ENCODE peak calls at places on chromosomes 13 and 19, in six cellular contexts. Q is neuronal stem cell; R is epithelial cell of proximal tubule; Z is CD4-positive, CD25-positive, alpha-beta regulatory T cell; M is heart right ventricle; Y is cardiac fibroblast. A is an unnamed sample.
A peak's percentile ranks its signal among the peaks of the same experiment; 100 is the strongest.

GRCh38 chr13:46664195-46664594 is 111.2 kb downstream of the LRCH1 start:
- DNase-seq in Q (no peak), R (no peak), Z (no peak), M (no peak), Y (no peak), A (no peak)

GRCh38 chr19:5995606-5996005 is 17.7 kb upstream of the RANBP3 start:
- DNase-seq in Q (no peak), R (no peak), Z (no peak), M (no peak), Y (no peak), A (no peak)

GRCh38 chr19:23222998-23223652 is 27.1 kb downstream of the ZNF724 start:
- DNase-seq in Q (no peak), R (no peak), Z (no peak), M (no peak), Y (peak; percentile 12), A (no peak)

GRCh38 chr13:77952276-77952675 is 33.6 kb upstream of the EDNRB start:
- DNase-seq in Q (no peak), R (no peak), Z (no peak), M (no peak), Y (no peak), A (peak; percentile 24)

GRCh38 chr19:16628984-16629691 is 1.1 kb upstream of the MED26 start:
- DNase-seq in Q (no peak), R (no peak), Z (no peak), M (no peak), Y (peak; percentile 55), A (peak; percentile 92)

GRCh38 chr13:21015284-21015683 is 46.1 kb downstream of the LATS2 start:
- DNase-seq in Q (no peak), R (no peak), Z (no peak), M (no peak), Y (peak; percentile 64), A (peak; percentile 54)

GRCh38 chr19:6164906-6165531 is 29.6 kb downstream of the ACSBG2 start:
- DNase-seq in Q (no peak), R (peak; percentile 3), Z (no peak), M (no peak), Y (peak; percentile 9), A (no peak)

GRCh38 chr13:42228527-42228926 is 43.4 kb upstream of the AKAP11 start:
- DNase-seq in Q (no peak), R (no peak), Z (no peak), M (no peak), Y (no peak), A (no peak)

GRCh38 chr19:8615022-8615421 is 4.5 kb upstream of the ADAMTS10 start:
- DNase-seq in Q (no peak), R (no peak), Z (no peak), M (no peak), Y (no peak), A (no peak)

GRCh38 chr19:6011206-6011605 is 33.3 kb upstream of the RANBP3 start:
- DNase-seq in Q (no peak), R (no peak), Z (no peak), M (no peak), Y (no peak), A (no peak)

GRCh38 chr13:113653264-113654174 is 4.5 kb downstream of the ATP4B start:
- DNase-seq in Q (no peak), R (no peak), Z (no peak), M (no peak), Y (no peak), A (no peak)

GRCh38 chr13:67229438-67230242 is 496 bp downstream of the PCDH9 start:
- DNase-seq in Q (peak; percentile 4), R (no peak), Z (no peak), M (no peak), Y (no peak), A (peak; percentile 1)

GRCh38 chr13:65499251-65499650 is 1730.9 kb downstream of the PCDH9 start:
- DNase-seq in Q (no peak), R (no peak), Z (no peak), M (no peak), Y (no peak), A (no peak)

GRCh38 chr19:33370783-33371182 is 2.7 kb upstream of the CEBPG start:
- DNase-seq in Q (no peak), R (no peak), Z (no peak), M (no peak), Y (no peak), A (no peak)

GRCh38 chr13:65159803-65160202 is 2070.3 kb downstream of the PCDH9 start:
- DNase-seq in Q (no peak), R (no peak), Z (no peak), M (no peak), Y (no peak), A (no peak)

GRCh38 chr13:95156208-95156607 is 145.0 kb downstream of the ABCC4 start:
- DNase-seq in Q (no peak), R (no peak), Z (no peak), M (no peak), Y (peak; percentile 68), A (no peak)

GRCh38 chr13:82560889-82561288 is 1321.4 kb downstream of the SLITRK1 start:
- DNase-seq in Q (no peak), R (no peak), Z (no peak), M (no peak), Y (no peak), A (no peak)

GRCh38 chr13:30186644-30187431 is 120.5 kb downstream of the KATNAL1 start:
- DNase-seq in Q (no peak), R (no peak), Z (no peak), M (no peak), Y (no peak), A (no peak)

GRCh38 chr19:12647490-12648071 is 19.0 kb downstream of the MAN2B1 start:
- DNase-seq in Q (no peak), R (no peak), Z (no peak), M (peak; percentile 72), Y (peak; percentile 47), A (peak; percentile 16)

GRCh38 chr13:30308548-30308947 is 1.2 kb upstream of the KATNAL1 start:
- DNase-seq in Q (no peak), R (no peak), Z (no peak), M (no peak), Y (peak; percentile 69), A (peak; percentile 39)

GRCh38 chr13:79289557-79289956 is 116.5 kb downstream of the RBM26 start:
- DNase-seq in Q (no peak), R (no peak), Z (no peak), M (no peak), Y (no peak), A (no peak)

GRCh38 chr13:27472441-27472840 is 22.1 kb upstream of the MTIF3 start:
- DNase-seq in Q (no peak), R (no peak), Z (no peak), M (no peak), Y (no peak), A (no peak)

GRCh38 chr13:111005808-111006494 is 91.1 kb upstream of the ANKRD10 start:
- DNase-seq in Q (no peak), R (no peak), Z (no peak), M (peak; percentile 63), Y (peak; percentile 31), A (peak; percentile 76)

GRCh38 chr19:50268046-50268445 is 61.1 kb downstream of the KCNC3 start:
- DNase-seq in Q (no peak), R (no peak), Z (no peak), M (no peak), Y (no peak), A (no peak)

GRCh38 chr19:46718934-46719551 is 2.1 kb upstream of the PRKD2 start:
- DNase-seq in Q (no peak), R (no peak), Z (no peak), M (no peak), Y (no peak), A (no peak)

GRCh38 chr19:47778954-47779351 is 450 bp downstream of the SELENOW start:
- DNase-seq in Q (no peak), R (no peak), Z (no peak), M (no peak), Y (no peak), A (peak; percentile 20)

GRCh38 chr19:30304540-30304939 is 67.6 kb upstream of the ZNF536 start:
- DNase-seq in Q (no peak), R (no peak), Z (no peak), M (no peak), Y (no peak), A (no peak)

GRCh38 chr19:39499082-39499642 is 415 bp downstream of the DLL3 start:
- DNase-seq in Q (no peak), R (no peak), Z (no peak), M (no peak), Y (peak; percentile 13), A (peak; percentile 11)

GRCh38 chr19:35879068-35879467 is 10.7 kb downstream of the APLP1 start:
- DNase-seq in Q (no peak), R (no peak), Z (no peak), M (no peak), Y (no peak), A (no peak)
- H3K4me3 ChIP-seq in Q (no peak overlapping the region), R (no peak overlapping the region), Z (no peak overlapping the region), M (no peak overlapping the region), Y (no peak overlapping the region), A (no peak overlapping the region)

DNA sequence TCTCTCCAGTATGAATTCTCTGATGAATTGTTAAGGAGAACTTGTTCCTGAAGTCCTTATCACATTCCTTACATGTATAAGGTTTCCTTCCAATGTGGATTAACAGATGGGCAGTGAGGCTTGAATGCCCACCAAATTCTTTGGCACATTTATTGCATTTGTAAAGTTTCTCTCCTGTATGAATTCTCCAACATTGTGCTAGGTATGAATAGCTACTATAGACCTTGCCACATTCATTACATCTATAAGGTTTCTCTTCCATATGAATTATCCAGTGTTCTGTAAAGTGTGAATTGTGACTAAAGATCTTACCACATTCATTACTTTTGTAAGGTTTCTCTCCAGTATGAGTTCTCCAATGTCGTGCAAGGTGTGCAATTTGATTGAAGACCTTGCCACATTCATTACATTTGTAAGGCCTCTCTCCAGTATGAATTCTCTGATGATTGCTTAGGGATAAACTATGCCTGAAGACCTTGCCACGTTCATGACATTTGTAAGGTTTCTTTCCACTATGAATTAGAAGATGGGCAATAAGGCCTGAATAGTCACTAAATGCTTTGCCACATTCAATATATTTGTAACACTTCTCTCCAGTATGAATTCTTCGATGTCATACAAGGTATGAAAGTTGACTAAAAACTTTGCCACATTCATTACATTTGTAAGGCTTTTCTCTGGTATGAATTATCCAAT is 20.4 kb downstream of the ZNF578 start:
- DNase-seq in Q (no peak), R (no peak), Z (no peak), M (no peak), Y (no peak), A (no peak)
- H3K4me3 ChIP-seq in Q (no peak overlapping the region), R (no peak overlapping the region), Z (no peak overlapping the region), M (no peak overlapping the region), Y (no peak overlapping the region), A (no peak overlapping the region)

GRCh38 chr19:19105365-19106060 is 32.8 kb downstream of the TMEM161A start:
- DNase-seq in Q (peak; percentile 78), R (no peak), Z (no peak), M (peak; percentile 52), Y (peak; percentile 36), A (peak; percentile 68)

GRCh38 chr19:19103167-19103566 is 35.1 kb downstream of the TMEM161A start:
- DNase-seq in Q (no peak), R (no peak), Z (no peak), M (no peak), Y (no peak), A (no peak)

GRCh38 chr19:19107663-19108062 is 30.6 kb downstream of the TMEM161A start:
- DNase-seq in Q (no peak), R (no peak), Z (no peak), M (no peak), Y (no peak), A (no peak)

GRCh38 chr19:19109601-19110000 is 28.7 kb downstream of the TMEM161A start:
- DNase-seq in Q (no peak), R (no peak), Z (no peak), M (no peak), Y (peak; percentile 25), A (peak; percentile 22)

GRCh38 chr19:19106061-19106551 is 32.2 kb downstream of the TMEM161A start:
- DNase-seq in Q (no peak), R (no peak), Z (no peak), M (no peak), Y (no peak), A (peak; percentile 28)
- H3K4me3 ChIP-seq in Q (no peak overlapping the region), R (peak overlapping the region; percentile 61), Z (no peak overlapping the region), M (peak overlapping the region; percentile 45), Y (peak overlapping the region; percentile 44), A (peak overlapping the region; percentile 54)

GRCh38 chr13:24605923-24606372 is 74.3 kb upstream of the ATP12A start:
- DNase-seq in Q (no peak), R (no peak), Z (no peak), M (no peak), Y (peak; percentile 58), A (peak; percentile 56)
- H3K4me3 ChIP-seq in Q (no peak overlapping the region), R (no peak overlapping the region), Z (no peak overlapping the region), M (no peak overlapping the region), Y (no peak overlapping the region), A (no peak overlapping the region)